ENCODE peak calls at places on chromosomes 5 and 9, in eight cellular contexts. One of them, this sample, is unnamed.

GRCh38 chr9:112487008-112487798 is 576 bp downstream of the KIAA1958 start:
- DNase-seq in AG04450: no peak
- DNase-seq in PC-3: peak
- DNase-seq in upper lobe of left lung: peak
- DNase-seq in mucosa of descending colon: peak
- DNase-seq in fibroblast of pulmonary artery: peak
- DNase-seq in heart left ventricle: peak
- DNase-seq in MM.1S: peak
- DNase-seq in this sample: peak

GRCh38 chr5:81827522-81827921 is 76.6 kb upstream of the SSBP2 start:
- DNase-seq in AG04450: no peak
- DNase-seq in PC-3: no peak
- DNase-seq in upper lobe of left lung: no peak
- DNase-seq in mucosa of descending colon: no peak
- DNase-seq in fibroblast of pulmonary artery: no peak
- DNase-seq in heart left ventricle: no peak
- DNase-seq in MM.1S: no peak
- DNase-seq in this sample: no peak

GRCh38 chr9:38316166-38316765 is 76.2 kb upstream of the ALDH1B1 start:
- DNase-seq in AG04450: no peak
- DNase-seq in PC-3: no peak
- DNase-seq in upper lobe of left lung: no peak
- DNase-seq in mucosa of descending colon: no peak
- DNase-seq in fibroblast of pulmonary artery: no peak
- DNase-seq in heart left ventricle: no peak
- DNase-seq in MM.1S: no peak
- DNase-seq in this sample: no peak

GRCh38 chr9:34279431-34279830 is 49.6 kb downstream of the KIF24 start:
- DNase-seq in AG04450: no peak
- DNase-seq in PC-3: peak
- DNase-seq in upper lobe of left lung: no peak
- DNase-seq in mucosa of descending colon: peak
- DNase-seq in fibroblast of pulmonary artery: peak
- DNase-seq in heart left ventricle: no peak
- DNase-seq in MM.1S: no peak
- DNase-seq in this sample: no peak

GRCh38 chr5:54732108-54732507 is 214.5 kb downstream of the SNX18 start:
- DNase-seq in AG04450: no peak
- DNase-seq in PC-3: no peak
- DNase-seq in upper lobe of left lung: no peak
- DNase-seq in mucosa of descending colon: no peak
- DNase-seq in fibroblast of pulmonary artery: no peak
- DNase-seq in heart left ventricle: no peak
- DNase-seq in MM.1S: no peak
- DNase-seq in this sample: no peak

GRCh38 chr9:33719581-33720374 is 75.6 kb upstream of the PRSS3 start:
- DNase-seq in AG04450: no peak
- DNase-seq in PC-3: peak
- DNase-seq in upper lobe of left lung: peak
- DNase-seq in mucosa of descending colon: peak
- DNase-seq in fibroblast of pulmonary artery: peak
- DNase-seq in heart left ventricle: no peak
- DNase-seq in MM.1S: peak
- DNase-seq in this sample: no peak

GRCh38 chr5:68369436-68370125 is 154.0 kb downstream of the PIK3R1 start:
- DNase-seq in AG04450: no peak
- DNase-seq in PC-3: no peak
- DNase-seq in upper lobe of left lung: no peak
- DNase-seq in mucosa of descending colon: peak
- DNase-seq in fibroblast of pulmonary artery: no peak
- DNase-seq in heart left ventricle: no peak
- DNase-seq in MM.1S: peak
- DNase-seq in this sample: no peak

GRCh38 chr9:6502399-6502798 is 89.4 kb downstream of the UHRF2 start:
- DNase-seq in AG04450: no peak
- DNase-seq in PC-3: peak
- DNase-seq in upper lobe of left lung: no peak
- DNase-seq in mucosa of descending colon: no peak
- DNase-seq in fibroblast of pulmonary artery: no peak
- DNase-seq in heart left ventricle: no peak
- DNase-seq in MM.1S: no peak
- DNase-seq in this sample: no peak

GRCh38 chr5:175800656-175801081 is 70.7 kb upstream of the CPLX2 start:
- DNase-seq in AG04450: no peak
- DNase-seq in PC-3: peak
- DNase-seq in upper lobe of left lung: no peak
- DNase-seq in mucosa of descending colon: no peak
- DNase-seq in fibroblast of pulmonary artery: no peak
- DNase-seq in heart left ventricle: no peak
- DNase-seq in MM.1S: no peak
- DNase-seq in this sample: no peak

GRCh38 chr9:7490317-7491108 is 309.1 kb downstream of the DMAC1 start:
- DNase-seq in AG04450: no peak
- DNase-seq in PC-3: no peak
- DNase-seq in upper lobe of left lung: no peak
- DNase-seq in mucosa of descending colon: peak
- DNase-seq in fibroblast of pulmonary artery: no peak
- DNase-seq in heart left ventricle: no peak
- DNase-seq in MM.1S: no peak
- DNase-seq in this sample: no peak

GRCh38 chr5:156883316-156883875 is 33.3 kb downstream of the PPP1R2B start:
- DNase-seq in AG04450: no peak
- DNase-seq in PC-3: no peak
- DNase-seq in upper lobe of left lung: no peak
- DNase-seq in mucosa of descending colon: no peak
- DNase-seq in fibroblast of pulmonary artery: no peak
- DNase-seq in heart left ventricle: no peak
- DNase-seq in MM.1S: peak
- DNase-seq in this sample: no peak

DNA sequence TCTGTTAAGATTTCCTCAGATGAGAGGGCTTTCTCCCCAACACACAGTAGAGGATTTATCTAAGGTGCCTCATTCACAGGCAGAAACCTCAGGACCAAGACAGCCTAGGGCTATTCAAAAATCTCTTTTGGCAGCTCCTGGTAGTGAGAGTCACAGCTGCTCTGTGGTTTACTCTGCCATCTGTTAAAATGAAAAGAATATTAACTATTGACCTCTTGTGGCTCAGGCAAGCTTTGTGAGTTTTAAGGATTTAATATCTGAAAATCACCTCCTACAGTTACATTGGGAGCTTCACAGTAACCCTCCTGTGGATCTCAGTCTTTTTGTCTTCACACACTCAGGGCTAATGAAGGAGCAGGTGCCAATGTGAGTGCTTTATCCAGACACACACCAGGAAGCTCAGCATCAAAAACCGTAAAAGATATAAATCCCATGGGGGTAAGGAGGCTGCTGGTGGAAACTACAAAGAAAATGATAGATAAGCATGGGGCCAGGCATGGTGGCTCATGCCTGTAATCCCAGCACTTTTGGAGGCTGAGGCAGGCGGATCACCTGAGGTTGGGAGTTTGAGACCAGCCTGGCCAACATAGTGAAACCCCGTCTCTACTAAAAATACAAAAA is 29.7 kb downstream of the PPP1R2B start:
- DNase-seq in AG04450: no peak
- DNase-seq in PC-3: peak
- DNase-seq in upper lobe of left lung: no peak
- DNase-seq in mucosa of descending colon: peak
- DNase-seq in fibroblast of pulmonary artery: no peak
- DNase-seq in heart left ventricle: no peak
- DNase-seq in MM.1S: peak
- DNase-seq in this sample: no peak
- TF ChIP-seq CTCF in AG04450: no peak
- TF ChIP-seq CTCF in PC-3: no peak
- TF ChIP-seq CTCF in upper lobe of left lung: no peak
- TF ChIP-seq CTCF in mucosa of descending colon: no peak
- TF ChIP-seq CTCF in fibroblast of pulmonary artery: no peak
- TF ChIP-seq CTCF in heart left ventricle: no peak
- TF ChIP-seq CTCF in MM.1S: peak
- TF ChIP-seq CTCF in this sample: no peak

DNA sequence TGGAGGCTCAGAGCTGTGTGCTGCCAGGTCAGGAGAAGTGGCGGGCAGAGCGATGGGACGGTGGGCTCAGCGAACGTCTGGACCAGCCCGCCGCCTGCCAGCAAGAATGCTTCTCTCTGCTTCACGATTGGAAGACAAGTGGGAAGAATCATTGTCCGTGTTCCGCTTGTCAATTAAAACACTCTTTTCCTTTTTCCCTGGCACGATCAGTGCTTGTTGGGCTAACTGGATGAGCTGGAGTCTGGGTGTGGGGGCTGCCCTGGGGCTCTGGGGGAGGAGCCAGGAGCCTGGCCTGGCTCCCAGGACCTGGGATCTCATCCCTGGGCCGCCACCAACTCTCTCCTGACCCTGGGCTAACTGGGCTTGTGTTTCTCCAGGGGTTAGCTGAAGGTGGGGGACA is 1.7 kb downstream of the COL5A1 start:
- DNase-seq in AG04450: no peak
- DNase-seq in PC-3: peak
- DNase-seq in upper lobe of left lung: no peak
- DNase-seq in mucosa of descending colon: no peak
- DNase-seq in fibroblast of pulmonary artery: peak
- DNase-seq in heart left ventricle: no peak
- DNase-seq in MM.1S: no peak
- DNase-seq in this sample: no peak
- H3K4me3 ChIP-seq in AG04450: peak
- H3K4me3 ChIP-seq in PC-3: peak
- H3K4me3 ChIP-seq in upper lobe of left lung: peak
- H3K4me3 ChIP-seq in mucosa of descending colon: no peak
- H3K4me3 ChIP-seq in fibroblast of pulmonary artery: peak
- H3K4me3 ChIP-seq in heart left ventricle: peak
- H3K4me3 ChIP-seq in MM.1S: no peak
- H3K4me3 ChIP-seq in this sample: peak

DNA sequence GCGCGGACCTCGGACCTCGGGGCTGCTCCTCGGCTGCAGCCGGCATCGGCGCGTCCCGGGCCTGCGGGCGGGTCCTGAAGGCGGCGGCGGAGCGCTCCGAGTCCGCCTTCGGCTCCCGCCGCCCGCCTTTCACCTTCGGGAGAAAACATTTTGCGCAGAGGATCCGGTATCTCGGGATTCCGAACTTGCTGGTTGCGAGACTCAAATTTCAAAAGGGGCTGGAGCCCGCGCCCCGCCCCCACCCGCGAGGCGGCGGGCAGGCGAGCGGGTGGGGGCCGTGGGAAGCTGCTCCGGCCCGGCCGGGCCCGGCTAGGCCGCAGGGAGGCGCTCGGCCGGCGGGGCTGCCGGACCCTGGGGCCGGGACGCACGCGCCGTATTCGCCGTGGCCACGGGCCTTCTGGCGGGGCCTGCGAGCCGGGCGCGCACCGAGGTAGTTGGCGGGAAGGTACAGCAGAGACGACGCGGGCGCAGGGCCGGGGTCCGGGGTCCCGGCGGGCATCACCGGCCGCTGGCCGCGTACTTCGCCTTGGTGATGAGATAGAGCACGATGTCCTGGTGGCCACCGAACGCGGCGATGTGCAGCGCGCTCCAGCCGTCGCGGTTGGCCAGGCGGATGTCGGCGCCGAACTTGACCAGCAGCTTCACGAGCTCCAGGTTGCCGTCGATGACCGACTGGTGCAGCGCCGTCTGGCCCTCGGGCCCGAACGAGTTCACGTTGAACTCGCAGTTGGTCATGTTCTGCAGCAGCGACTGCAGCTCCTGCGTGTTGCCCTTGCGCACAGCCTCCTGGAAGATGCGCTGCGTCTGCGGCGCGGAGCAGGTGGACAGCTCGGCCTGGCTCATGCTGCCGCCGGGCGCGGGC is 754 bp downstream of the NRARP start:
- DNase-seq in AG04450: no peak
- DNase-seq in PC-3: peak
- DNase-seq in upper lobe of left lung: no peak
- DNase-seq in mucosa of descending colon: peak
- DNase-seq in fibroblast of pulmonary artery: peak
- DNase-seq in heart left ventricle: peak
- DNase-seq in MM.1S: no peak
- DNase-seq in this sample: no peak
- TF ChIP-seq CTCF in AG04450: no peak
- TF ChIP-seq CTCF in PC-3: no peak
- TF ChIP-seq CTCF in upper lobe of left lung: no peak
- TF ChIP-seq CTCF in mucosa of descending colon: no peak
- TF ChIP-seq CTCF in fibroblast of pulmonary artery: no peak
- TF ChIP-seq CTCF in heart left ventricle: no peak
- TF ChIP-seq CTCF in MM.1S: no peak
- TF ChIP-seq CTCF in this sample: no peak

GRCh38 chr5:150303070-150303595 is 428 bp upstream of the ARSI start:
- DNase-seq in AG04450: no peak
- DNase-seq in PC-3: no peak
- DNase-seq in upper lobe of left lung: no peak
- DNase-seq in mucosa of descending colon: no peak
- DNase-seq in fibroblast of pulmonary artery: peak
- DNase-seq in heart left ventricle: no peak
- DNase-seq in MM.1S: no peak
- DNase-seq in this sample: peak
- H3K4me3 ChIP-seq in AG04450: peak
- H3K4me3 ChIP-seq in PC-3: peak
- H3K4me3 ChIP-seq in upper lobe of left lung: peak
- H3K4me3 ChIP-seq in mucosa of descending colon: no peak
- H3K4me3 ChIP-seq in fibroblast of pulmonary artery: no peak
- H3K4me3 ChIP-seq in heart left ventricle: peak
- H3K4me3 ChIP-seq in MM.1S: peak
- H3K4me3 ChIP-seq in this sample: peak

GRCh38 chr5:13218518-13218917 is 726.0 kb downstream of the DNAH5 start:
- DNase-seq in AG04450: no peak
- DNase-seq in PC-3: peak
- DNase-seq in upper lobe of left lung: no peak
- DNase-seq in mucosa of descending colon: no peak
- DNase-seq in fibroblast of pulmonary artery: no peak
- DNase-seq in heart left ventricle: no peak
- DNase-seq in MM.1S: peak
- DNase-seq in this sample: no peak
- TF ChIP-seq CTCF in AG04450: no peak
- TF ChIP-seq CTCF in PC-3: peak
- TF ChIP-seq CTCF in upper lobe of left lung: no peak
- TF ChIP-seq CTCF in mucosa of descending colon: no peak
- TF ChIP-seq CTCF in fibroblast of pulmonary artery: no peak
- TF ChIP-seq CTCF in heart left ventricle: no peak
- TF ChIP-seq CTCF in MM.1S: peak
- TF ChIP-seq CTCF in this sample: peak

GRCh38 chr9:28583832-28584231 is 1010.6 kb upstream of the C9orf72 start:
- DNase-seq in AG04450: no peak
- DNase-seq in PC-3: no peak
- DNase-seq in upper lobe of left lung: no peak
- DNase-seq in mucosa of descending colon: no peak
- DNase-seq in fibroblast of pulmonary artery: no peak
- DNase-seq in heart left ventricle: no peak
- DNase-seq in MM.1S: no peak
- DNase-seq in this sample: no peak

GRCh38 chr9:28587052-28587451 is 1013.8 kb upstream of the C9orf72 start:
- DNase-seq in AG04450: no peak
- DNase-seq in PC-3: no peak
- DNase-seq in upper lobe of left lung: no peak
- DNase-seq in mucosa of descending colon: no peak
- DNase-seq in fibroblast of pulmonary artery: no peak
- DNase-seq in heart left ventricle: no peak
- DNase-seq in MM.1S: no peak
- DNase-seq in this sample: no peak

GRCh38 chr9:28584542-28584941 is 1011.3 kb upstream of the C9orf72 start:
- DNase-seq in AG04450: no peak
- DNase-seq in PC-3: no peak
- DNase-seq in upper lobe of left lung: no peak
- DNase-seq in mucosa of descending colon: no peak
- DNase-seq in fibroblast of pulmonary artery: no peak
- DNase-seq in heart left ventricle: no peak
- DNase-seq in MM.1S: no peak
- DNase-seq in this sample: no peak
- H3K4me3 ChIP-seq in AG04450: no peak
- H3K4me3 ChIP-seq in PC-3: no peak
- H3K4me3 ChIP-seq in upper lobe of left lung: no peak
- H3K4me3 ChIP-seq in mucosa of descending colon: no peak
- H3K4me3 ChIP-seq in fibroblast of pulmonary artery: no peak
- H3K4me3 ChIP-seq in heart left ventricle: no peak
- H3K4me3 ChIP-seq in MM.1S: no peak
- H3K4me3 ChIP-seq in this sample: no peak